ENCODE peak calls at places on chromosome 5, in eight cellular contexts. One of them, this sample, is unnamed.

GRCh38 chr5:91329273-91329672 is 53.8 kb downstream of the ARRDC3 start:
- DNase-seq in endodermal cell: no peak
- DNase-seq in sigmoid colon: no peak
- DNase-seq in stomach: no peak
- DNase-seq in A549: no peak
- DNase-seq in IMR-90: no peak
- DNase-seq in CD8-positive, alpha-beta T cell: no peak
- DNase-seq in Panc1: no peak
- DNase-seq in this sample: no peak

GRCh38 chr5:154648706-154649105 is 106.5 kb upstream of the LARP1 start:
- DNase-seq in endodermal cell: no peak
- DNase-seq in sigmoid colon: no peak
- DNase-seq in stomach: peak; percentile 67
- DNase-seq in A549: no peak
- DNase-seq in IMR-90: peak; percentile 34
- DNase-seq in CD8-positive, alpha-beta T cell: no peak
- DNase-seq in Panc1: no peak
- DNase-seq in this sample: no peak

GRCh38 chr5:168790691-168791230 is 211.6 kb upstream of the PANK3 start:
- DNase-seq in endodermal cell: no peak
- DNase-seq in sigmoid colon: no peak
- DNase-seq in stomach: no peak
- DNase-seq in A549: no peak
- DNase-seq in IMR-90: no peak
- DNase-seq in CD8-positive, alpha-beta T cell: no peak
- DNase-seq in Panc1: no peak
- DNase-seq in this sample: no peak

GRCh38 chr5:116130471-116130870 is 45.6 kb downstream of the COMMD10 start:
- DNase-seq in endodermal cell: no peak
- DNase-seq in sigmoid colon: no peak
- DNase-seq in stomach: no peak
- DNase-seq in A549: no peak
- DNase-seq in IMR-90: peak; percentile 63
- DNase-seq in CD8-positive, alpha-beta T cell: no peak
- DNase-seq in Panc1: no peak
- DNase-seq in this sample: no peak

GRCh38 chr5:120463991-120464626 is at the start of gene PRR16:
- DNase-seq in endodermal cell: peak; percentile 86
- DNase-seq in sigmoid colon: peak; percentile 64
- DNase-seq in stomach: peak; percentile 28
- DNase-seq in A549: peak; percentile 40
- DNase-seq in IMR-90: peak; percentile 73
- DNase-seq in CD8-positive, alpha-beta T cell: no peak
- DNase-seq in Panc1: no peak
- DNase-seq in this sample: no peak

GRCh38 chr5:136731241-136731885 is 366.0 kb upstream of the TRPC7 start:
- DNase-seq in endodermal cell: no peak
- DNase-seq in sigmoid colon: no peak
- DNase-seq in stomach: no peak
- DNase-seq in A549: no peak
- DNase-seq in IMR-90: peak; percentile 4
- DNase-seq in CD8-positive, alpha-beta T cell: no peak
- DNase-seq in Panc1: no peak
- DNase-seq in this sample: no peak

GRCh38 chr5:127942246-127943060 is 141.1 kb upstream of the SLC12A2 start:
- DNase-seq in endodermal cell: no peak
- DNase-seq in sigmoid colon: no peak
- DNase-seq in stomach: no peak
- DNase-seq in A549: no peak
- DNase-seq in IMR-90: peak; percentile 66
- DNase-seq in CD8-positive, alpha-beta T cell: no peak
- DNase-seq in Panc1: no peak
- DNase-seq in this sample: no peak

GRCh38 chr5:58187473-58188286 is 272.2 kb downstream of the PLK2 start:
- DNase-seq in endodermal cell: no peak
- DNase-seq in sigmoid colon: no peak
- DNase-seq in stomach: no peak
- DNase-seq in A549: no peak
- DNase-seq in IMR-90: no peak
- DNase-seq in CD8-positive, alpha-beta T cell: no peak
- DNase-seq in Panc1: no peak
- DNase-seq in this sample: no peak

GRCh38 chr5:10310073-10310779 is 2.5 kb upstream of the CMBL start:
- DNase-seq in endodermal cell: no peak
- DNase-seq in sigmoid colon: no peak
- DNase-seq in stomach: peak; percentile 51
- DNase-seq in A549: peak; percentile 71
- DNase-seq in IMR-90: peak; percentile 59
- DNase-seq in CD8-positive, alpha-beta T cell: no peak
- DNase-seq in Panc1: no peak
- DNase-seq in this sample: no peak

GRCh38 chr5:33433303-33434255 is 7.2 kb upstream of the TARS1 start:
- DNase-seq in endodermal cell: no peak
- DNase-seq in sigmoid colon: no peak
- DNase-seq in stomach: no peak
- DNase-seq in A549: no peak
- DNase-seq in IMR-90: peak; percentile 68
- DNase-seq in CD8-positive, alpha-beta T cell: no peak
- DNase-seq in Panc1: no peak
- DNase-seq in this sample: no peak

GRCh38 chr5:134438268-134438622 is 26.6 kb upstream of the CDKN2AIPNL start:
- DNase-seq in endodermal cell: no peak
- DNase-seq in sigmoid colon: no peak
- DNase-seq in stomach: no peak
- DNase-seq in A549: no peak
- DNase-seq in IMR-90: peak; percentile 90
- DNase-seq in CD8-positive, alpha-beta T cell: no peak
- DNase-seq in Panc1: no peak
- DNase-seq in this sample: no peak

GRCh38 chr5:134436523-134437339 is 25.1 kb upstream of the CDKN2AIPNL start:
- DNase-seq in endodermal cell: no peak
- DNase-seq in sigmoid colon: peak; percentile 82
- DNase-seq in stomach: peak; percentile 80
- DNase-seq in A549: peak; percentile 41
- DNase-seq in IMR-90: peak; percentile 98
- DNase-seq in CD8-positive, alpha-beta T cell: peak; percentile 27
- DNase-seq in Panc1: no peak
- DNase-seq in this sample: no peak

GRCh38 chr5:134432677-134433359 is 21.1 kb upstream of the CDKN2AIPNL start:
- DNase-seq in endodermal cell: peak; percentile 77
- DNase-seq in sigmoid colon: no peak
- DNase-seq in stomach: no peak
- DNase-seq in A549: no peak
- DNase-seq in IMR-90: peak; percentile 67
- DNase-seq in CD8-positive, alpha-beta T cell: no peak
- DNase-seq in Panc1: no peak
- DNase-seq in this sample: no peak

GRCh38 chr5:134437340-134438267 is 25.9 kb upstream of the CDKN2AIPNL start:
- DNase-seq in endodermal cell: no peak
- DNase-seq in sigmoid colon: no peak
- DNase-seq in stomach: no peak
- DNase-seq in A549: no peak
- DNase-seq in IMR-90: peak; percentile 61
- DNase-seq in CD8-positive, alpha-beta T cell: no peak
- DNase-seq in Panc1: no peak
- DNase-seq in this sample: no peak

GRCh38 chr5:134435525-134435924 is 23.8 kb upstream of the CDKN2AIPNL start:
- DNase-seq in endodermal cell: no peak
- DNase-seq in sigmoid colon: no peak
- DNase-seq in stomach: no peak
- DNase-seq in A549: no peak
- DNase-seq in IMR-90: peak; percentile 92
- DNase-seq in CD8-positive, alpha-beta T cell: no peak
- DNase-seq in Panc1: no peak
- DNase-seq in this sample: no peak
- H3K4me1 ChIP-seq in endodermal cell: no peaks in the 10 kb centered on the region
- H3K4me1 ChIP-seq in sigmoid colon: peaks cover 39% of the 10 kb centered on the region
- H3K4me1 ChIP-seq in stomach: peaks cover 33% of the 10 kb centered on the region
- H3K4me1 ChIP-seq in A549: peaks cover 53% of the 10 kb centered on the region
- H3K4me1 ChIP-seq in IMR-90: peaks cover 31% of the 10 kb centered on the region
- H3K4me1 ChIP-seq in CD8-positive, alpha-beta T cell: peaks cover 12% of the 10 kb centered on the region
- H3K4me1 ChIP-seq in Panc1: peaks cover 29% of the 10 kb centered on the region
- H3K4me1 ChIP-seq in this sample: peaks cover 37% of the 10 kb centered on the region

GRCh38 chr5:94025788-94026473 is 284.5 kb upstream of the POU5F2 start:
- DNase-seq in endodermal cell: peak; percentile 64
- DNase-seq in sigmoid colon: no peak
- DNase-seq in stomach: no peak
- DNase-seq in A549: no peak
- DNase-seq in IMR-90: no peak
- DNase-seq in CD8-positive, alpha-beta T cell: no peak
- DNase-seq in Panc1: no peak
- DNase-seq in this sample: no peak
- TF ChIP-seq CTCF in endodermal cell: peak; percentile 68
- TF ChIP-seq CTCF in sigmoid colon: no peak
- TF ChIP-seq CTCF in stomach: no peak
- TF ChIP-seq CTCF in A549: peak; percentile 23
- TF ChIP-seq CTCF in IMR-90: no peak
- TF ChIP-seq CTCF in CD8-positive, alpha-beta T cell: no peak
- TF ChIP-seq CTCF in Panc1: peak; percentile 47
- TF ChIP-seq CTCF in this sample: no peak

GRCh38 chr5:132414634-132415377 is 45.3 kb downstream of the SLC22A5 start:
- DNase-seq in endodermal cell: no peak
- DNase-seq in sigmoid colon: peak; percentile 37
- DNase-seq in stomach: no peak
- DNase-seq in A549: peak; percentile 60
- DNase-seq in IMR-90: no peak
- DNase-seq in CD8-positive, alpha-beta T cell: no peak
- DNase-seq in Panc1: no peak
- DNase-seq in this sample: no peak
- H3K4me1 ChIP-seq in endodermal cell: no peaks in the 10 kb centered on the region
- H3K4me1 ChIP-seq in sigmoid colon: peaks cover 85% of the 10 kb centered on the region
- H3K4me1 ChIP-seq in stomach: peaks cover 92% of the 10 kb centered on the region
- H3K4me1 ChIP-seq in A549: peaks cover 38% of the 10 kb centered on the region
- H3K4me1 ChIP-seq in IMR-90: peaks cover 19% of the 10 kb centered on the region
- H3K4me1 ChIP-seq in CD8-positive, alpha-beta T cell: peaks cover 65% of the 10 kb centered on the region
- H3K4me1 ChIP-seq in Panc1: peaks cover 61% of the 10 kb centered on the region
- H3K4me1 ChIP-seq in this sample: peaks cover 78% of the 10 kb centered on the region

GRCh38 chr5:41707853-41708603 is 162.2 kb downstream of the OXCT1 start:
- DNase-seq in endodermal cell: peak; percentile 79
- DNase-seq in sigmoid colon: no peak
- DNase-seq in stomach: no peak
- DNase-seq in A549: peak; percentile 2
- DNase-seq in IMR-90: peak; percentile 76
- DNase-seq in CD8-positive, alpha-beta T cell: no peak
- DNase-seq in Panc1: peak; percentile 17
- DNase-seq in this sample: no peak
- TF ChIP-seq CTCF in endodermal cell: peak; percentile 82
- TF ChIP-seq CTCF in sigmoid colon: no peak
- TF ChIP-seq CTCF in stomach: no peak
- TF ChIP-seq CTCF in A549: no peak
- TF ChIP-seq CTCF in IMR-90: peak; percentile 89
- TF ChIP-seq CTCF in CD8-positive, alpha-beta T cell: no peak
- TF ChIP-seq CTCF in Panc1: peak; percentile 26
- TF ChIP-seq CTCF in this sample: no peak

GRCh38 chr5:172775326-172776234 is 4.6 kb upstream of the DUSP1 start:
- DNase-seq in endodermal cell: no peak
- DNase-seq in sigmoid colon: peak; percentile 97
- DNase-seq in stomach: peak; percentile 79
- DNase-seq in A549: no peak
- DNase-seq in IMR-90: peak; percentile 90
- DNase-seq in CD8-positive, alpha-beta T cell: no peak
- DNase-seq in Panc1: no peak
- DNase-seq in this sample: no peak
- H3K4me1 ChIP-seq in endodermal cell: no peaks in the 10 kb centered on the region
- H3K4me1 ChIP-seq in sigmoid colon: peaks cover 61% of the 10 kb centered on the region
- H3K4me1 ChIP-seq in stomach: peaks cover 85% of the 10 kb centered on the region
- H3K4me1 ChIP-seq in A549: peaks cover 82% of the 10 kb centered on the region
- H3K4me1 ChIP-seq in IMR-90: peaks cover 27% of the 10 kb centered on the region
- H3K4me1 ChIP-seq in CD8-positive, alpha-beta T cell: peaks cover 29% of the 10 kb centered on the region
- H3K4me1 ChIP-seq in Panc1: peaks cover 80% of the 10 kb centered on the region
- H3K4me1 ChIP-seq in this sample: peaks cover 71% of the 10 kb centered on the region

GRCh38 chr5:142108432-142109355 is at the start of gene NDFIP1:
- DNase-seq in endodermal cell: peak; percentile 93
- DNase-seq in sigmoid colon: peak; percentile 91
- DNase-seq in stomach: peak; percentile 89
- DNase-seq in A549: peak; percentile 67
- DNase-seq in IMR-90: peak; percentile 60
- DNase-seq in CD8-positive, alpha-beta T cell: peak; percentile 78
- DNase-seq in Panc1: no peak
- DNase-seq in this sample: no peak
- TF ChIP-seq CTCF in endodermal cell: peak; percentile 18
- TF ChIP-seq CTCF in sigmoid colon: peak; percentile 21
- TF ChIP-seq CTCF in stomach: no peak
- TF ChIP-seq CTCF in A549: no peak
- TF ChIP-seq CTCF in IMR-90: no peak
- TF ChIP-seq CTCF in CD8-positive, alpha-beta T cell: no peak
- TF ChIP-seq CTCF in Panc1: peak; percentile 22
- TF ChIP-seq CTCF in this sample: no peak

GRCh38 chr5:142117579-142118420 is 9.2 kb downstream of the NDFIP1 start:
- DNase-seq in endodermal cell: no peak
- DNase-seq in sigmoid colon: no peak
- DNase-seq in stomach: no peak
- DNase-seq in A549: no peak
- DNase-seq in IMR-90: no peak
- DNase-seq in CD8-positive, alpha-beta T cell: no peak
- DNase-seq in Panc1: no peak
- DNase-seq in this sample: no peak
- H3K4me1 ChIP-seq in endodermal cell: no peaks in the 10 kb centered on the region
- H3K4me1 ChIP-seq in sigmoid colon: peaks cover 56% of the 10 kb centered on the region
- H3K4me1 ChIP-seq in stomach: peaks cover 79% of the 10 kb centered on the region
- H3K4me1 ChIP-seq in A549: peaks cover 11% of the 10 kb centered on the region
- H3K4me1 ChIP-seq in IMR-90: peaks cover 4% of the 10 kb centered on the region
- H3K4me1 ChIP-seq in CD8-positive, alpha-beta T cell: peaks cover 77% of the 10 kb centered on the region
- H3K4me1 ChIP-seq in Panc1: no peaks in the 10 kb centered on the region
- H3K4me1 ChIP-seq in this sample: peaks cover 81% of the 10 kb centered on the region